ENCODE peak calls at places on chromosomes 7 and 10, in five cellular contexts. E, D, W, N and I are unnamed samples.

GRCh38 chr7:18179058-18179457 is 151.4 kb upstream of the PRPS1L1 start:
- DNase-seq in D (no peak), W (peak), E (no peak), N (no peak), I (no peak)

GRCh38 chr10:78537018-78537417 is 503.4 kb downstream of the RPS24 start:
- DNase-seq in E (no peak), D (no peak), N (no peak), W (no peak), I (no peak)

GRCh38 chr10:81414038-81414437 is 461.0 kb upstream of the NRG3 start:
- DNase-seq in E (peak), N (no peak), D (no peak), W (no peak), I (no peak)

GRCh38 chr10:25261571-25261970 is 86.8 kb downstream of the GPR158 start:
- DNase-seq in N (no peak), E (no peak), D (no peak), W (no peak), I (peak)

GRCh38 chr7:149670288-149670687 is 103.1 kb downstream of the ZNF467 start:
- DNase-seq in W (no peak), D (no peak), N (peak), E (no peak), I (peak)

GRCh38 chr10:103663802-103664201 is 170.3 kb downstream of the NEURL1 start:
- DNase-seq in D (no peak), N (no peak), E (no peak), W (no peak), I (no peak)

GRCh38 chr7:99127636-99128035 is 16.3 kb downstream of the SMURF1 start:
- DNase-seq in W (peak), D (no peak), N (peak), E (no peak), I (no peak)

GRCh38 chr7:81268551-81268950 is 349.7 kb upstream of the SEMA3C start:
- DNase-seq in N (peak), E (no peak), W (no peak), D (no peak), I (no peak)

GRCh38 chr7:117129538-117129955 is 176.2 kb downstream of the ST7 start:
- DNase-seq in E (no peak), D (no peak), W (no peak), N (no peak), I (no peak)

GRCh38 chr10:102801496-102801895 is 35.7 kb downstream of the CYP17A1 start:
- DNase-seq in W (no peak), E (no peak), N (no peak), D (no peak), I (no peak)

GRCh38 chr10:59968705-59969104 is 62.3 kb upstream of the CCDC6 start:
- DNase-seq in E (no peak), N (no peak), D (no peak), W (no peak), I (no peak)

GRCh38 chr10:117003336-117003735 is 1.7 kb downstream of the SHTN1 start:
- DNase-seq in N (no peak), D (no peak), W (no peak), E (no peak), I (no peak)

GRCh38 chr10:121740069-121740468 is 141.8 kb upstream of the FGFR2 start:
- DNase-seq in E (no peak), N (no peak), D (no peak), W (no peak), I (no peak)

GRCh38 chr10:42876945-42877344 is 94.3 kb downstream of the BMS1 start:
- DNase-seq in E (no peak), D (no peak), W (no peak), N (no peak), I (no peak)

GRCh38 chr10:89296227-89296648 is 5.6 kb upstream of the IFIT2 start:
- DNase-seq in N (no peak), W (peak), E (no peak), D (no peak), I (no peak)

GRCh38 chr7:921581-922333 is 32.7 kb downstream of the ADAP1 start:
- DNase-seq in E (no peak), N (no peak), W (no peak), D (no peak), I (no peak)

GRCh38 chr7:22668971-22669401 is 58.0 kb upstream of the IL6 start:
- DNase-seq in D (no peak), N (peak), E (no peak), W (no peak), I (no peak)

GRCh38 chr10:92121686-92122492 is 169.0 kb downstream of the CPEB3 start:
- DNase-seq in D (no peak), E (no peak), N (no peak), W (no peak), I (no peak)